ENCODE peak calls at places on chromosomes 7 and 10, in four cellular contexts. One of them, this sample, is unnamed.

GRCh38 chr7:30493231-30493630 is 11.4 kb downstream of the GGCT start:
- DNase-seq in lung: no peak
- DNase-seq in small intestine: peak; percentile 61
- DNase-seq in kidney: no peak
- DNase-seq in this sample: no peak

GRCh38 chr7:31318308-31318707 is 22.2 kb downstream of the NEUROD6 start:
- DNase-seq in lung: no peak
- DNase-seq in kidney: no peak
- DNase-seq in small intestine: peak; percentile 18
- DNase-seq in this sample: no peak

GRCh38 chr10:88389456-88389855 is 193.7 kb downstream of the RNLS start:
- DNase-seq in lung: peak; percentile 39
- DNase-seq in small intestine: peak; percentile 72
- DNase-seq in kidney: no peak
- DNase-seq in this sample: no peak

GRCh38 chr10:13820591-13821377 is 234.0 kb downstream of the PRPF18 start:
- DNase-seq in lung: no peak
- DNase-seq in small intestine: no peak
- DNase-seq in kidney: no peak
- DNase-seq in this sample: no peak

GRCh38 chr10:100185364-100186252 is at the start of gene ERLIN1:
- DNase-seq in kidney: peak; percentile 97
- DNase-seq in lung: peak; percentile 91
- DNase-seq in small intestine: peak; percentile 95
- DNase-seq in this sample: peak; percentile 96

GRCh38 chr7:48428091-48428710 is 256.9 kb downstream of the ABCA13 start:
- DNase-seq in small intestine: no peak
- DNase-seq in lung: no peak
- DNase-seq in kidney: no peak
- DNase-seq in this sample: no peak

GRCh38 chr10:30502266-30503058 is 68.5 kb downstream of the MAP3K8 start:
- DNase-seq in lung: no peak
- DNase-seq in small intestine: peak; percentile 55
- DNase-seq in kidney: no peak
- DNase-seq in this sample: peak; percentile 40

GRCh38 chr10:88243847-88244730 is 339.0 kb downstream of the RNLS start:
- DNase-seq in kidney: peak; percentile 87
- DNase-seq in lung: peak; percentile 42
- DNase-seq in small intestine: peak; percentile 88
- DNase-seq in this sample: peak; percentile 72

GRCh38 chr7:134920026-134920758 is 66.1 kb upstream of the AGBL3 start:
- DNase-seq in kidney: no peak
- DNase-seq in lung: no peak
- DNase-seq in small intestine: no peak
- DNase-seq in this sample: no peak

GRCh38 chr10:113135025-113135424 is 185.0 kb downstream of the TCF7L2 start:
- DNase-seq in kidney: no peak
- DNase-seq in small intestine: no peak
- DNase-seq in lung: no peak
- DNase-seq in this sample: no peak

GRCh38 chr7:138303230-138304070 is 156.6 kb upstream of the TRIM24 start:
- DNase-seq in lung: no peak
- DNase-seq in small intestine: no peak
- DNase-seq in kidney: no peak
- DNase-seq in this sample: no peak

GRCh38 chr7:36167403-36168050 is 14.5 kb downstream of the EEPD1 start:
- DNase-seq in kidney: no peak
- DNase-seq in lung: no peak
- DNase-seq in small intestine: no peak
- DNase-seq in this sample: no peak

GRCh38 chr10:43372751-43373445 is 1.5 kb downstream of the FXYD4 start:
- DNase-seq in small intestine: no peak
- DNase-seq in lung: no peak
- DNase-seq in kidney: peak; percentile 15
- DNase-seq in this sample: peak; percentile 8

GRCh38 chr10:42830237-42830636 is 47.6 kb downstream of the BMS1 start:
- DNase-seq in small intestine: no peak
- DNase-seq in lung: no peak
- DNase-seq in kidney: no peak
- DNase-seq in this sample: no peak

GRCh38 chr7:74324499-74325229 is 35.5 kb downstream of the CLIP2 start:
- DNase-seq in kidney: no peak
- DNase-seq in small intestine: no peak
- DNase-seq in lung: no peak
- DNase-seq in this sample: no peak
- H3K9me3 ChIP-seq in kidney: no peaks in the 10 kb centered on the region
- H3K9me3 ChIP-seq in small intestine: no peaks in the 10 kb centered on the region
- H3K9me3 ChIP-seq in lung: no peaks in the 10 kb centered on the region
- H3K9me3 ChIP-seq in this sample: no peaks in the 10 kb centered on the region

GRCh38 chr7:4261038-4261960 is 420.8 kb upstream of the FOXK1 start:
- DNase-seq in kidney: no peak
- DNase-seq in lung: no peak
- DNase-seq in small intestine: no peak
- DNase-seq in this sample: no peak
- H3K9me3 ChIP-seq in kidney: no peaks in the 10 kb centered on the region
- H3K9me3 ChIP-seq in lung: no peaks in the 10 kb centered on the region
- H3K9me3 ChIP-seq in small intestine: no peaks in the 10 kb centered on the region
- H3K9me3 ChIP-seq in this sample: no peaks in the 10 kb centered on the region

DNA sequence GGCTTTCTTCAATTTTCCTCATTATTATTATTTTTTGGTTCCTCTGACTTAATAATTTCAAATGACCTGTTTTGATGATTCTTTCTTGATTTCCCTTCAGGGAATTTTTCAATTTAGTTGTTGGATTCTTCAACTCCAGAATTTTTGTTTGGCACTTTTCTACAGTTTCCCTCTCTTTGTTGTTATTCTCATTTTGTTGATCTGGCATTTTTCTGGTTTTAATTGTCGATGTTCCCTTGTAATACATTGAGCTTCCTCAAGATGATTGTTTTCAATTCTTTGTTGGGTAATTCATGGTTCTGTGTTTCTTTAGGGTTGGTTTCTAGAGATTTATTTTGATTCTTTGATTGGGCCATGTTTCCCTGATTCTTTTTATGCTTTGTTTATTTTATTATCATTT is 67.8 kb upstream of the DNAJC1 start:
- DNase-seq in small intestine: no peak
- DNase-seq in kidney: no peak
- DNase-seq in lung: no peak
- DNase-seq in this sample: no peak
- H3K9me3 ChIP-seq in small intestine: no peaks in the 10 kb centered on the region
- H3K9me3 ChIP-seq in kidney: peaks cover 5% of the 10 kb centered on the region
- H3K9me3 ChIP-seq in lung: peaks cover 5% of the 10 kb centered on the region
- H3K9me3 ChIP-seq in this sample: peaks cover 19% of the 10 kb centered on the region

GRCh38 chr7:64308019-64308275 is 5.8 kb upstream of the ZNF736 start:
- DNase-seq in lung: peak; percentile 27
- DNase-seq in kidney: no peak
- DNase-seq in small intestine: peak; percentile 26
- DNase-seq in this sample: peak; percentile 46
- H3K9me3 ChIP-seq in lung: no peaks in the 10 kb centered on the region
- H3K9me3 ChIP-seq in kidney: no peaks in the 10 kb centered on the region
- H3K9me3 ChIP-seq in small intestine: no peaks in the 10 kb centered on the region
- H3K9me3 ChIP-seq in this sample: no peaks in the 10 kb centered on the region

DNA sequence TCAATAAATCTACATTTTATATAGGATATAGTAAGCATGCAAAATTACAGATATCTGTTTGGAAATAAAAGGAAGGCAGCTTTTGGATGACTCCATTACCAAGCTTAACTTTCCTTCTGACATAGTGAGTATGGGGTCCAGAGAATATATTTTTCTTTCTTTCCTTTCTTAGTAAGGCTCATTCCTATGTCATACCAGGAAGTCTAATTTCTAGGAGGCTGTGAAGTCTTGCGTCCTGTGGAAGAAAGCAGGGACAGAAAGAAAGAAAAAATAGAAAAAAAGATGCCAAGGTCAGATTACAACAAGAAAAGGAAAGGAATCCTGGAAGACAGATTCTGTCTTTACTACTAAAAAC is 36.3 kb downstream of the AKR1C8 start:
- DNase-seq in lung: no peak
- DNase-seq in kidney: no peak
- DNase-seq in small intestine: peak; percentile 10
- DNase-seq in this sample: no peak
- H3K9me3 ChIP-seq in lung: no peaks in the 10 kb centered on the region
- H3K9me3 ChIP-seq in kidney: no peaks in the 10 kb centered on the region
- H3K9me3 ChIP-seq in small intestine: no peaks in the 10 kb centered on the region
- H3K9me3 ChIP-seq in this sample: peaks cover 5% of the 10 kb centered on the region

GRCh38 chr10:72539137-72539536 is 86.7 kb downstream of the MICU1 start:
- DNase-seq in kidney: no peak
- DNase-seq in lung: no peak
- DNase-seq in small intestine: no peak
- DNase-seq in this sample: no peak

GRCh38 chr10:72540193-72540807 is 85.6 kb downstream of the MICU1 start:
- DNase-seq in kidney: no peak
- DNase-seq in small intestine: no peak
- DNase-seq in lung: no peak
- DNase-seq in this sample: no peak

GRCh38 chr10:72545511-72545910 is 80.4 kb downstream of the MICU1 start:
- DNase-seq in kidney: no peak
- DNase-seq in lung: no peak
- DNase-seq in small intestine: no peak
- DNase-seq in this sample: no peak

DNA sequence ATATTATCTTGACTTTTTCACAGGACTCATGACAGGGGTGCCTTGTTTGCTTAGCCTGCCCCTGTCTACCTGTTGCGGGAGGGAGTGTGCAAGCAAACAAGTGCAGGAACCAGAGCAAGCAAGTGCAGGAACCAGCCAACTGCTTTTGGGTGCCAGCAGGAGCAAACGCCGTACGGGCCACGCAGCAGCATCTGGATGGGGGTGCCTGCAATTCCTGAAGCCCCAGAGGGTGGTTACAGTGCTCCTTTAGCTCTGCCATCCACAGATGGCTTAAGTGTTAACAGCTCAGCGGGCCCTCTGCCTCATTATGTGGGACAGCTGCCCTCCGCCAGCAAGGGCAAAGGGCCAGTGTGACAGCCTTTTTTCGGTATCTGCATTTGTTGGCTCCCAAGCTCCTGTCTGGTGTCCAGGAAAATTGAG is 83.5 kb downstream of the MICU1 start:
- DNase-seq in lung: no peak
- DNase-seq in small intestine: no peak
- DNase-seq in kidney: no peak
- DNase-seq in this sample: no peak
- H3K9me3 ChIP-seq in lung: peaks cover 5% of the 10 kb centered on the region
- H3K9me3 ChIP-seq in small intestine: no peaks in the 10 kb centered on the region
- H3K9me3 ChIP-seq in kidney: peaks cover 3% of the 10 kb centered on the region
- H3K9me3 ChIP-seq in this sample: peaks cover 11% of the 10 kb centered on the region

This sample was measured in mucosa of descending colon.